ENCODE peak calls at places on chromosomes 6 and 20, in nine cellular contexts. One of them, this sample, is unnamed.

GRCh38 chr20:40506567-40506966 is 182.5 kb downstream of the MAFB start:
- DNase-seq in heart right ventricle: peak; percentile 78
- DNase-seq in mesendoderm: peak; percentile 68
- DNase-seq in naive thymus-derived CD4-positive, alpha-beta T cell: no peak
- DNase-seq in astrocyte of the spinal cord: peak; percentile 99
- DNase-seq in WERI-Rb-1: no peak
- DNase-seq in AG04450: peak; percentile 74
- DNase-seq in H7: peak; percentile 18
- DNase-seq in CD8-positive, alpha-beta T cell: no peak
- DNase-seq in this sample: peak; percentile 95

GRCh38 chr20:18322551-18322950 is 34.2 kb downstream of the ZNF133 start:
- DNase-seq in heart right ventricle: no peak
- DNase-seq in mesendoderm: no peak
- DNase-seq in naive thymus-derived CD4-positive, alpha-beta T cell: no peak
- DNase-seq in astrocyte of the spinal cord: no peak
- DNase-seq in WERI-Rb-1: no peak
- DNase-seq in AG04450: no peak
- DNase-seq in H7: no peak
- DNase-seq in CD8-positive, alpha-beta T cell: no peak
- DNase-seq in this sample: no peak

GRCh38 chr6:79466222-79466834 is 70.9 kb downstream of the LCA5 start:
- DNase-seq in heart right ventricle: no peak
- DNase-seq in mesendoderm: peak; percentile 46
- DNase-seq in naive thymus-derived CD4-positive, alpha-beta T cell: peak; percentile 3
- DNase-seq in astrocyte of the spinal cord: peak; percentile 51
- DNase-seq in WERI-Rb-1: no peak
- DNase-seq in AG04450: no peak
- DNase-seq in H7: peak; percentile 12
- DNase-seq in CD8-positive, alpha-beta T cell: no peak
- DNase-seq in this sample: peak; percentile 58

GRCh38 chr6:63676412-63677114 is 41.0 kb downstream of the PHF3 start:
- DNase-seq in heart right ventricle: no peak
- DNase-seq in mesendoderm: peak; percentile 53
- DNase-seq in naive thymus-derived CD4-positive, alpha-beta T cell: no peak
- DNase-seq in astrocyte of the spinal cord: no peak
- DNase-seq in WERI-Rb-1: no peak
- DNase-seq in AG04450: no peak
- DNase-seq in H7: no peak
- DNase-seq in CD8-positive, alpha-beta T cell: no peak
- DNase-seq in this sample: no peak

GRCh38 chr6:146943673-146944072 is 260.5 kb upstream of the STXBP5 start:
- DNase-seq in heart right ventricle: no peak
- DNase-seq in mesendoderm: no peak
- DNase-seq in naive thymus-derived CD4-positive, alpha-beta T cell: no peak
- DNase-seq in astrocyte of the spinal cord: no peak
- DNase-seq in WERI-Rb-1: no peak
- DNase-seq in AG04450: no peak
- DNase-seq in H7: no peak
- DNase-seq in CD8-positive, alpha-beta T cell: no peak
- DNase-seq in this sample: no peak

GRCh38 chr6:10316327-10316726 is 98.5 kb downstream of the TFAP2A start:
- DNase-seq in heart right ventricle: no peak
- DNase-seq in mesendoderm: no peak
- DNase-seq in naive thymus-derived CD4-positive, alpha-beta T cell: no peak
- DNase-seq in astrocyte of the spinal cord: peak; percentile 42
- DNase-seq in WERI-Rb-1: no peak
- DNase-seq in AG04450: peak; percentile 36
- DNase-seq in H7: no peak
- DNase-seq in CD8-positive, alpha-beta T cell: no peak
- DNase-seq in this sample: peak; percentile 44

GRCh38 chr6:228881-229651 is 63.2 kb upstream of the DUSP22 start:
- DNase-seq in heart right ventricle: no peak
- DNase-seq in mesendoderm: no peak
- DNase-seq in naive thymus-derived CD4-positive, alpha-beta T cell: no peak
- DNase-seq in astrocyte of the spinal cord: no peak
- DNase-seq in WERI-Rb-1: no peak
- DNase-seq in AG04450: no peak
- DNase-seq in H7: no peak
- DNase-seq in CD8-positive, alpha-beta T cell: no peak
- DNase-seq in this sample: no peak

GRCh38 chr6:19153270-19153980 is 683.7 kb upstream of the ID4 start:
- DNase-seq in heart right ventricle: no peak
- DNase-seq in mesendoderm: no peak
- DNase-seq in naive thymus-derived CD4-positive, alpha-beta T cell: no peak
- DNase-seq in astrocyte of the spinal cord: peak; percentile 3
- DNase-seq in WERI-Rb-1: no peak
- DNase-seq in AG04450: no peak
- DNase-seq in H7: no peak
- DNase-seq in CD8-positive, alpha-beta T cell: no peak
- DNase-seq in this sample: peak; percentile 34

GRCh38 chr20:24148372-24148771 is 159.8 kb upstream of the GGTLC1 start:
- DNase-seq in heart right ventricle: no peak
- DNase-seq in mesendoderm: no peak
- DNase-seq in naive thymus-derived CD4-positive, alpha-beta T cell: no peak
- DNase-seq in astrocyte of the spinal cord: no peak
- DNase-seq in WERI-Rb-1: no peak
- DNase-seq in AG04450: no peak
- DNase-seq in H7: no peak
- DNase-seq in CD8-positive, alpha-beta T cell: no peak
- DNase-seq in this sample: no peak

GRCh38 chr6:87922191-87922946 is 125.3 kb upstream of the SPACA1 start:
- DNase-seq in heart right ventricle: no peak
- DNase-seq in mesendoderm: no peak
- DNase-seq in naive thymus-derived CD4-positive, alpha-beta T cell: no peak
- DNase-seq in astrocyte of the spinal cord: no peak
- DNase-seq in WERI-Rb-1: no peak
- DNase-seq in AG04450: no peak
- DNase-seq in H7: no peak
- DNase-seq in CD8-positive, alpha-beta T cell: no peak
- DNase-seq in this sample: no peak
- H3K4me3 ChIP-seq in heart right ventricle: no peak overlapping the region
- H3K4me3 ChIP-seq in mesendoderm: no peak overlapping the region
- H3K4me3 ChIP-seq in naive thymus-derived CD4-positive, alpha-beta T cell: no peak overlapping the region
- H3K4me3 ChIP-seq in astrocyte of the spinal cord: no peak overlapping the region
- H3K4me3 ChIP-seq in WERI-Rb-1: no peak overlapping the region
- H3K4me3 ChIP-seq in AG04450: no peak overlapping the region
- H3K4me3 ChIP-seq in H7: no peak overlapping the region
- H3K4me3 ChIP-seq in CD8-positive, alpha-beta T cell: no peak overlapping the region
- H3K4me3 ChIP-seq in this sample: no peak overlapping the region

GRCh38 chr6:166484863-166485262 is 101.6 kb downstream of the RAMACL start:
- DNase-seq in heart right ventricle: no peak
- DNase-seq in mesendoderm: no peak
- DNase-seq in naive thymus-derived CD4-positive, alpha-beta T cell: no peak
- DNase-seq in astrocyte of the spinal cord: no peak
- DNase-seq in WERI-Rb-1: no peak
- DNase-seq in AG04450: no peak
- DNase-seq in H7: no peak
- DNase-seq in CD8-positive, alpha-beta T cell: no peak
- DNase-seq in this sample: no peak
- H3K4me3 ChIP-seq in heart right ventricle: no peak overlapping the region
- H3K4me3 ChIP-seq in mesendoderm: no peak overlapping the region
- H3K4me3 ChIP-seq in naive thymus-derived CD4-positive, alpha-beta T cell: no peak overlapping the region
- H3K4me3 ChIP-seq in astrocyte of the spinal cord: no peak overlapping the region
- H3K4me3 ChIP-seq in WERI-Rb-1: no peak overlapping the region
- H3K4me3 ChIP-seq in AG04450: no peak overlapping the region
- H3K4me3 ChIP-seq in H7: no peak overlapping the region
- H3K4me3 ChIP-seq in CD8-positive, alpha-beta T cell: no peak overlapping the region
- H3K4me3 ChIP-seq in this sample: no peak overlapping the region

DNA sequence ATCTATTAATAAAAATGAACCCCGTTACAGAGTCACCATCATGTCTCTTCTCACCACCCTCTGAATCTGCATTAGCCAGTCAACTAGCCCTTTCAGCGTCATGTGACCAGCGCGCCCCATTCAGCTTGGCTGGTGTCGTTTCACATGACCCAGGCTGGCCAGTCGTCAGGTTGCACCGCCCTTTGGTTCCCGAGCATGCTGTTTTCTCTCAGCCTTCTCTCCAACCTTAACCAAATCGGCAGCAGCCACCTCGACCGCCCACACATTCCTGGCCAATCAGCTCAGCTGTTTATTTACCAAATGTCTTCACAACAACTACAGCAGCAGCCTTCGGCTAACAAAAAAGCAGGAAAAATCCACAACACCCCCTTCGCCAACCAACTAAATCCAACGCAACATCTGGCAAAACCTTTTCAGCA is 5.6 kb downstream of the SRSF3 start:
- DNase-seq in heart right ventricle: no peak
- DNase-seq in mesendoderm: peak; percentile 88
- DNase-seq in naive thymus-derived CD4-positive, alpha-beta T cell: peak; percentile 38
- DNase-seq in astrocyte of the spinal cord: no peak
- DNase-seq in WERI-Rb-1: peak; percentile 38
- DNase-seq in AG04450: no peak
- DNase-seq in H7: peak; percentile 47
- DNase-seq in CD8-positive, alpha-beta T cell: peak; percentile 65
- DNase-seq in this sample: peak; percentile 37
- H3K4me3 ChIP-seq in heart right ventricle: no peak overlapping the region
- H3K4me3 ChIP-seq in mesendoderm: no peak overlapping the region
- H3K4me3 ChIP-seq in naive thymus-derived CD4-positive, alpha-beta T cell: peak overlapping the region; percentile 58
- H3K4me3 ChIP-seq in astrocyte of the spinal cord: peak overlapping the region; percentile 2
- H3K4me3 ChIP-seq in WERI-Rb-1: no peak overlapping the region
- H3K4me3 ChIP-seq in AG04450: peak overlapping the region; percentile 26
- H3K4me3 ChIP-seq in H7: no peak overlapping the region
- H3K4me3 ChIP-seq in CD8-positive, alpha-beta T cell: peak overlapping the region; percentile 40
- H3K4me3 ChIP-seq in this sample: peak overlapping the region; percentile 47

GRCh38 chr20:31685853-31686641 is 36.6 kb downstream of the BCL2L1 start:
- DNase-seq in heart right ventricle: no peak
- DNase-seq in mesendoderm: no peak
- DNase-seq in naive thymus-derived CD4-positive, alpha-beta T cell: no peak
- DNase-seq in astrocyte of the spinal cord: no peak
- DNase-seq in WERI-Rb-1: no peak
- DNase-seq in AG04450: no peak
- DNase-seq in H7: no peak
- DNase-seq in CD8-positive, alpha-beta T cell: no peak
- DNase-seq in this sample: no peak
- H3K4me3 ChIP-seq in heart right ventricle: no peak overlapping the region
- H3K4me3 ChIP-seq in mesendoderm: no peak overlapping the region
- H3K4me3 ChIP-seq in naive thymus-derived CD4-positive, alpha-beta T cell: no peak overlapping the region
- H3K4me3 ChIP-seq in astrocyte of the spinal cord: no peak overlapping the region
- H3K4me3 ChIP-seq in WERI-Rb-1: no peak overlapping the region
- H3K4me3 ChIP-seq in AG04450: no peak overlapping the region
- H3K4me3 ChIP-seq in H7: no peak overlapping the region
- H3K4me3 ChIP-seq in CD8-positive, alpha-beta T cell: no peak overlapping the region
- H3K4me3 ChIP-seq in this sample: no peak overlapping the region

GRCh38 chr6:40288919-40289318 is 298.2 kb downstream of the LRFN2 start:
- DNase-seq in heart right ventricle: no peak
- DNase-seq in mesendoderm: no peak
- DNase-seq in naive thymus-derived CD4-positive, alpha-beta T cell: no peak
- DNase-seq in astrocyte of the spinal cord: no peak
- DNase-seq in WERI-Rb-1: no peak
- DNase-seq in AG04450: no peak
- DNase-seq in H7: no peak
- DNase-seq in CD8-positive, alpha-beta T cell: no peak
- DNase-seq in this sample: no peak
- H3K4me3 ChIP-seq in heart right ventricle: no peak overlapping the region
- H3K4me3 ChIP-seq in mesendoderm: no peak overlapping the region
- H3K4me3 ChIP-seq in naive thymus-derived CD4-positive, alpha-beta T cell: no peak overlapping the region
- H3K4me3 ChIP-seq in astrocyte of the spinal cord: no peak overlapping the region
- H3K4me3 ChIP-seq in WERI-Rb-1: no peak overlapping the region
- H3K4me3 ChIP-seq in AG04450: no peak overlapping the region
- H3K4me3 ChIP-seq in H7: no peak overlapping the region
- H3K4me3 ChIP-seq in CD8-positive, alpha-beta T cell: no peak overlapping the region
- H3K4me3 ChIP-seq in this sample: no peak overlapping the region

DNA sequence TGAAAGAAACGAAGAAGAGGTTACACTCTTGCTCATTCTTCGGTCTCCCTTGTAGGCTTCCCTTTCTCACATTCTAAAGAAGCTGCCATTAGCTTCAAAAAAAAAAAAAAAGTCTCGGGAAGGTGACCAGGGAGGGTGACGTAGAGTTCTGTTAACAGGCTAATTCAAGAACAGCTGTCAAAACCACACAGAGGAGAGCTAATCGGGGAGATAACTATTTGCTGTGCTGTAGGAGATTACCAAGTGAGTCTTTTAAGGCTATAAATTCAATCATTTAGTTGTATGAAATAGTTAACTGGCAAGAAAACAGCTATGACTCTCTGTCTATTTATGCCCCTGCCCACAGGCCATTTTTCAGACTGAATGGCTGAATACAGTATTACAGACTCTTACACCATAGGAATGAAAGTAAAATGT is 256.8 kb downstream of the SYNE1 start:
- DNase-seq in heart right ventricle: peak; percentile 36
- DNase-seq in mesendoderm: peak; percentile 51
- DNase-seq in naive thymus-derived CD4-positive, alpha-beta T cell: no peak
- DNase-seq in astrocyte of the spinal cord: peak; percentile 92
- DNase-seq in WERI-Rb-1: peak; percentile 39
- DNase-seq in AG04450: peak; percentile 18
- DNase-seq in H7: no peak
- DNase-seq in CD8-positive, alpha-beta T cell: no peak
- DNase-seq in this sample: peak; percentile 92
- H3K4me3 ChIP-seq in heart right ventricle: peak overlapping the region; percentile 39
- H3K4me3 ChIP-seq in mesendoderm: no peak overlapping the region
- H3K4me3 ChIP-seq in naive thymus-derived CD4-positive, alpha-beta T cell: no peak overlapping the region
- H3K4me3 ChIP-seq in astrocyte of the spinal cord: peak overlapping the region; percentile 75
- H3K4me3 ChIP-seq in WERI-Rb-1: peak overlapping the region; percentile 40
- H3K4me3 ChIP-seq in AG04450: peak overlapping the region; percentile 71
- H3K4me3 ChIP-seq in H7: no peak overlapping the region
- H3K4me3 ChIP-seq in CD8-positive, alpha-beta T cell: no peak overlapping the region
- H3K4me3 ChIP-seq in this sample: peak overlapping the region; percentile 91